ENCODE peak calls at places on chromosomes 13 and 19, in nine cellular contexts. L, C, J, V, Y, G, W, K and I are unnamed samples.
A peak's percentile ranks its signal among the peaks of the same experiment; 100 is the strongest.

GRCh38 chr19:29623726-29624488 is 17.8 kb downstream of the POP4 start:
- DNase-seq in V (no peak), W (no peak), C (no peak), L (no peak), K (no peak), J (no peak), Y (no peak), G (no peak), I (no peak)

GRCh38 chr13:86080340-86080995 is 281.2 kb upstream of the SLITRK6 start:
- DNase-seq in Y (no peak), G (no peak), V (no peak), K (no peak), C (no peak), L (no peak), W (no peak), J (no peak), I (no peak)

GRCh38 chr13:77384999-77385398 is 58.1 kb upstream of the MYCBP2 start:
- DNase-seq in W (no peak), G (no peak), J (no peak), Y (no peak), V (no peak), K (no peak), L (no peak), C (no peak), I (no peak)

GRCh38 chr19:46471116-46471733 is at the start of gene PNMA8A:
- DNase-seq in J (peak; percentile 77), K (no peak), Y (no peak), C (no peak), W (peak; percentile 95), L (no peak), G (peak; percentile 84), V (peak; percentile 90), I (no peak)

GRCh38 chr19:49559928-49560327 is 20.4 kb downstream of the NOSIP start:
- DNase-seq in Y (no peak), J (no peak), L (no peak), V (no peak), G (peak; percentile 57), C (no peak), K (no peak), W (peak; percentile 40), I (no peak)

GRCh38 chr13:36148436-36148835 is 17.3 kb upstream of the DCLK1 start:
- DNase-seq in K (no peak), V (no peak), J (no peak), C (no peak), L (no peak), Y (no peak), G (no peak), W (no peak), I (no peak)

GRCh38 chr19:927044-927706 is 1.3 kb downstream of the ARID3A start:
- DNase-seq in J (peak; percentile 61), W (no peak), L (no peak), Y (no peak), K (no peak), G (peak; percentile 39), C (no peak), V (peak; percentile 71), I (peak; percentile 81)

GRCh38 chr13:88345171-88345847 is 674.1 kb downstream of the SLITRK5 start:
- DNase-seq in L (no peak), J (no peak), K (no peak), G (no peak), W (no peak), Y (no peak), C (no peak), V (no peak), I (no peak)

GRCh38 chr13:79735228-79735627 is 254.3 kb downstream of the NDFIP2 start:
- DNase-seq in C (no peak), G (peak; percentile 26), K (no peak), J (no peak), Y (no peak), L (no peak), V (no peak), W (no peak), I (no peak)

GRCh38 chr19:44212865-44213346 is 574 bp downstream of the ZNF227 start:
- DNase-seq in Y (no peak), W (no peak), C (no peak), K (no peak), V (no peak), J (no peak), G (peak; percentile 30), L (peak; percentile 57), I (no peak)

GRCh38 chr19:46193678-46194077 is 35.9 kb upstream of the IGFL1 start:
- DNase-seq in Y (no peak), J (no peak), K (no peak), W (no peak), C (peak; percentile 43), L (no peak), G (no peak), V (no peak), I (no peak)

GRCh38 chr13:44406617-44407016 is 33.0 kb downstream of the SERP2 start:
- DNase-seq in W (no peak), L (no peak), Y (no peak), V (no peak), J (no peak), G (no peak), K (no peak), C (no peak), I (no peak)

GRCh38 chr19:10238172-10238783 is 7.1 kb upstream of the S1PR2 start:
- DNase-seq in K (no peak), C (peak; percentile 30), L (no peak), G (no peak), W (no peak), J (peak; percentile 42), Y (no peak), V (peak; percentile 54), I (no peak)

GRCh38 chr19:16914421-16914820 is 25.6 kb downstream of the F2RL3 start:
- DNase-seq in K (no peak), J (no peak), Y (no peak), V (no peak), L (no peak), G (no peak), W (no peak), C (no peak), I (no peak)

GRCh38 chr13:93730780-93731179 is 504.2 kb downstream of the GPC6 start:
- DNase-seq in W (no peak), Y (no peak), C (no peak), V (no peak), J (no peak), K (no peak), L (peak; percentile 26), G (no peak), I (no peak)

GRCh38 chr19:13748169-13748884 is 16.0 kb upstream of the MRI1 start:
- DNase-seq in W (peak; percentile 30), V (no peak), Y (no peak), C (peak; percentile 21), L (no peak), G (no peak), K (no peak), J (no peak), I (no peak)

GRCh38 chr19:43651758-43652545 is 12.3 kb upstream of the CADM4 start:
- DNase-seq in G (peak; percentile 78), L (peak; percentile 43), W (peak; percentile 77), V (peak; percentile 64), Y (no peak), K (no peak), J (peak; percentile 76), C (peak; percentile 70), I (peak; percentile 67)

GRCh38 chr19:3075605-3076431 is 13.5 kb upstream of the TLE5 start:
- DNase-seq in W (peak; percentile 78), J (peak; percentile 77), L (no peak), G (peak; percentile 58), V (peak; percentile 80), C (peak; percentile 21), K (no peak), Y (peak; percentile 58), I (no peak)

GRCh38 chr19:12580180-12580694 is 29.0 kb upstream of the ZNF564 start:
- DNase-seq in G (no peak), K (no peak), C (no peak), L (peak; percentile 53), J (no peak), Y (no peak), V (no peak), W (no peak), I (no peak)

GRCh38 chr13:51806571-51806970 is 2.6 kb upstream of the DHRS12 start:
- DNase-seq in W (no peak), L (no peak), G (peak; percentile 30), K (no peak), J (peak; percentile 87), C (peak; percentile 39), V (no peak), Y (no peak), I (no peak)

GRCh38 chr19:8552810-8553209 is 24.4 kb downstream of the MYO1F start:
- DNase-seq in V (no peak), J (no peak), W (peak; percentile 41), L (peak; percentile 55), G (peak; percentile 57), K (no peak), Y (no peak), C (no peak), I (no peak)

GRCh38 chr13:45055902-45056648 is 64.2 kb upstream of the GTF2F2 start:
- DNase-seq in W (peak; percentile 44), G (peak; percentile 83), V (peak; percentile 53), Y (no peak), J (no peak), L (peak; percentile 79), C (no peak), K (no peak), I (no peak)

GRCh38 chr19:54952591-54953344 is 5.4 kb upstream of the NLRP7 start:
- DNase-seq in L (peak; percentile 67), G (no peak), W (peak; percentile 71), V (no peak), C (peak; percentile 87), J (no peak), Y (no peak), K (no peak), I (peak; percentile 72)

GRCh38 chr13:77810430-77810829 is 108.2 kb downstream of the EDNRB start:
- DNase-seq in G (peak; percentile 45), K (no peak), W (no peak), L (peak; percentile 35), Y (no peak), C (peak; percentile 62), V (no peak), J (no peak), I (peak; percentile 85)

GRCh38 chr13:112769615-112770014 is 79.8 kb downstream of the ATP11A start:
- DNase-seq in Y (no peak), G (no peak), V (no peak), W (no peak), L (no peak), J (no peak), C (no peak), K (no peak), I (no peak)

GRCh38 chr19:31408460-31409124 is 59.4 kb upstream of the TSHZ3 start:
- DNase-seq in Y (no peak), L (peak; percentile 93), K (peak; percentile 64), V (no peak), W (peak; percentile 13), G (peak; percentile 92), J (no peak), C (no peak), I (peak; percentile 16)

GRCh38 chr19:50718255-50719118 is 1.1 kb downstream of the SHANK1 start:
- DNase-seq in Y (no peak), V (peak; percentile 41), G (no peak), C (no peak), L (no peak), W (no peak), J (no peak), K (no peak), I (no peak)

GRCh38 chr19:13637664-13638063 is 126.7 kb upstream of the MRI1 start:
- DNase-seq in L (no peak), G (no peak), C (no peak), J (no peak), K (no peak), W (no peak), Y (no peak), V (no peak), I (no peak)

GRCh38 chr19:47210689-47211316 is 20.2 kb downstream of the BBC3 start:
- DNase-seq in Y (peak; percentile 66), G (peak; percentile 83), J (peak; percentile 91), K (no peak), L (peak; percentile 78), W (peak; percentile 83), C (peak; percentile 83), V (peak; percentile 73), I (peak; percentile 75)

GRCh38 chr13:76972430-76972829 is 19.5 kb upstream of the CLN5 start:
- DNase-seq in J (no peak), W (no peak), V (peak; percentile 51), K (no peak), C (no peak), G (no peak), Y (no peak), L (no peak), I (no peak)

GRCh38 chr19:47762615-47763308 is 15.7 kb upstream of the SELENOW start:
- DNase-seq in C (no peak), L (no peak), J (no peak), K (no peak), V (no peak), Y (no peak), G (no peak), W (no peak), I (no peak)